ENCODE peak calls at places on chromosome 15, in four cellular contexts. Y is KG1, L is cardiac fibroblast, J is substantia nigra. V is an unnamed sample.

GRCh38 chr15:40150163-40150925 is 10.5 kb upstream of the BUB1B start:
- DNase-seq in Y (no peak), L (peak), J (no peak), V (peak)

GRCh38 chr15:58867926-58868325 is 65.6 kb downstream of the SLTM start:
- DNase-seq in Y (no peak), L (no peak), J (no peak), V (no peak)

GRCh38 chr15:101058735-101059134 is 139.6 kb downstream of the LRRK1 start:
- DNase-seq in Y (no peak), L (no peak), J (no peak), V (no peak)

GRCh38 chr15:70629735-70630273 is 133.6 kb downstream of the UACA start:
- DNase-seq in Y (no peak), L (no peak), J (no peak), V (no peak)

GRCh38 chr15:52284164-52284563 is 11.4 kb downstream of the MYO5C start:
- DNase-seq in Y (no peak), L (peak), J (no peak), V (no peak)

GRCh38 chr15:17026633-17027032 is 3515.0 kb downstream of the GOLGA6L6 start:
- DNase-seq in Y (no peak), L (no peak), J (no peak), V (no peak)

GRCh38 chr15:89230277-89230676 is 8.9 kb upstream of the RLBP1 start:
- DNase-seq in Y (no peak), L (no peak), J (no peak), V (no peak)

GRCh38 chr15:85542895-85543331 is 162.5 kb downstream of the AKAP13 start:
- DNase-seq in Y (no peak), L (no peak), J (no peak), V (no peak)

GRCh38 chr15:65964792-65965433 is 95.6 kb downstream of the RAB11A start:
- DNase-seq in Y (no peak), L (no peak), J (no peak), V (no peak)

GRCh38 chr15:60362318-60363023 is 35.3 kb downstream of the ANXA2 start:
- DNase-seq in Y (no peak), L (peak), J (no peak), V (no peak)

GRCh38 chr15:49438970-49439631 is 16.1 kb downstream of the FGF7 start:
- DNase-seq in Y (peak), L (no peak), J (peak), V (peak)

GRCh38 chr15:52980446-52980845 is 190.3 kb upstream of the ONECUT1 start:
- DNase-seq in Y (no peak), L (no peak), J (no peak), V (no peak)

GRCh38 chr15:90881978-90882721 is 2.2 kb upstream of the FES start:
- DNase-seq in Y (no peak), L (no peak), J (no peak), V (no peak)

GRCh38 chr15:95875141-95875643 is 455.3 kb upstream of the NR2F2 start:
- DNase-seq in Y (no peak), L (peak), J (no peak), V (no peak)

GRCh38 chr15:78438595-78439285 is 724 bp downstream of the IREB2 start:
- DNase-seq in Y (no peak), L (peak), J (no peak), V (peak)

GRCh38 chr15:70569139-70569717 is 194.1 kb downstream of the UACA start:
- DNase-seq in Y (no peak), L (peak), J (peak), V (peak)

GRCh38 chr15:74978503-74978902 is 16.9 kb upstream of the SCAMP5 start:
- DNase-seq in Y (no peak), L (peak), J (no peak), V (peak)

GRCh38 chr15:85024003-85024402 is 42.3 kb downstream of the PDE8A start:
- DNase-seq in Y (no peak), L (no peak), J (no peak), V (no peak)

GRCh38 chr15:69793783-69794451 is 303.8 kb downstream of the TLE3 start:
- DNase-seq in Y (no peak), L (no peak), J (no peak), V (no peak)

GRCh38 chr15:88956263-88956662 is 43.1 kb upstream of the MFGE8 start:
- DNase-seq in Y (no peak), L (no peak), J (no peak), V (no peak)

GRCh38 chr15:86634146-86634545 is 554.5 kb downstream of the AGBL1 start:
- DNase-seq in Y (no peak), L (no peak), J (no peak), V (no peak)

GRCh38 chr15:101167791-101168462 is 83.9 kb downstream of the CHSY1 start:
- DNase-seq in Y (peak), L (peak), J (no peak), V (peak)

GRCh38 chr15:52528465-52529288 is at the start of gene MYO5A:
- DNase-seq in Y (peak), L (peak), J (peak), V (peak)

GRCh38 chr15:41772720-41773331 is 1.5 kb upstream of the MAPKBP1 start:
- DNase-seq in Y (peak), L (peak), J (no peak), V (peak)

GRCh38 chr15:96330450-96331140 is at the start of gene NR2F2:
- DNase-seq in Y (peak), L (peak), J (peak), V (peak)

GRCh38 chr15:42121667-42122066 is 27.3 kb upstream of the PLA2G4D start:
- DNase-seq in Y (no peak), L (no peak), J (no peak), V (peak)

GRCh38 chr15:75676688-75677475 is 29.2 kb downstream of the SNX33 start:
- DNase-seq in Y (no peak), L (no peak), J (no peak), V (no peak)

GRCh38 chr15:93803406-93803805 is 428.0 kb upstream of the MCTP2 start:
- DNase-seq in Y (no peak), L (no peak), J (no peak), V (no peak)

GRCh38 chr15:98503970-98504369 is 144.4 kb upstream of the IGF1R start:
- DNase-seq in Y (peak), L (peak), J (no peak), V (no peak)

V was measured in thyroid gland.